ENCODE peak calls at places on chromosomes 12 and 14, in nine cellular contexts. One of them, this sample, is unnamed.

GRCh38 chr12:31510034-31510433 is 80.9 kb downstream of the DENND5B start:
- DNase-seq in NCI-H1092: no peak
- DNase-seq in activated CD4-positive, alpha-beta T cell treated with anti-CD3 and anti-CD28 coated beads, Interleukin-2, amount 50 U/mL, for 24 hours: no peak
- DNase-seq in EL: no peak
- DNase-seq in HT-29: no peak
- DNase-seq in BJ: no peak
- DNase-seq in NCI-H1694: no peak
- DNase-seq in T-cell: no peak
- DNase-seq in stimulated activated CD4-positive, alpha-beta T cell treated with anti-CD3 and anti-CD28 coated beads, Interleukin-12 subunit alpha, Interleukin-12 subunit beta, amount 100 ng/mL, for 48 hours: no peak
- DNase-seq in this sample: no peak

GRCh38 chr12:52372216-52373154 is 5.2 kb upstream of the KRT85 start:
- DNase-seq in NCI-H1092: peak; percentile 53
- DNase-seq in activated CD4-positive, alpha-beta T cell treated with anti-CD3 and anti-CD28 coated beads, Interleukin-2, amount 50 U/mL, for 24 hours: peak; percentile 26
- DNase-seq in EL: peak; percentile 75
- DNase-seq in HT-29: peak; percentile 80
- DNase-seq in BJ: peak; percentile 47
- DNase-seq in NCI-H1694: peak; percentile 81
- DNase-seq in T-cell: peak; percentile 46
- DNase-seq in stimulated activated CD4-positive, alpha-beta T cell treated with anti-CD3 and anti-CD28 coated beads, Interleukin-12 subunit alpha, Interleukin-12 subunit beta, amount 100 ng/mL, for 48 hours: peak; percentile 34
- DNase-seq in this sample: peak; percentile 67

GRCh38 chr14:97029800-97030199 is 232.6 kb downstream of the VRK1 start:
- DNase-seq in NCI-H1092: no peak
- DNase-seq in activated CD4-positive, alpha-beta T cell treated with anti-CD3 and anti-CD28 coated beads, Interleukin-2, amount 50 U/mL, for 24 hours: no peak
- DNase-seq in EL: no peak
- DNase-seq in HT-29: no peak
- DNase-seq in BJ: no peak
- DNase-seq in NCI-H1694: no peak
- DNase-seq in T-cell: no peak
- DNase-seq in stimulated activated CD4-positive, alpha-beta T cell treated with anti-CD3 and anti-CD28 coated beads, Interleukin-12 subunit alpha, Interleukin-12 subunit beta, amount 100 ng/mL, for 48 hours: no peak
- DNase-seq in this sample: no peak

GRCh38 chr12:107912421-107913004 is 138.0 kb downstream of the ASCL4 start:
- DNase-seq in NCI-H1092: no peak
- DNase-seq in activated CD4-positive, alpha-beta T cell treated with anti-CD3 and anti-CD28 coated beads, Interleukin-2, amount 50 U/mL, for 24 hours: peak; percentile 33
- DNase-seq in EL: peak; percentile 30
- DNase-seq in HT-29: peak; percentile 16
- DNase-seq in BJ: no peak
- DNase-seq in NCI-H1694: peak; percentile 48
- DNase-seq in T-cell: peak; percentile 50
- DNase-seq in stimulated activated CD4-positive, alpha-beta T cell treated with anti-CD3 and anti-CD28 coated beads, Interleukin-12 subunit alpha, Interleukin-12 subunit beta, amount 100 ng/mL, for 48 hours: peak; percentile 67
- DNase-seq in this sample: no peak

GRCh38 chr14:34111933-34112332 is 161.1 kb upstream of the EGLN3 start:
- DNase-seq in NCI-H1092: no peak
- DNase-seq in activated CD4-positive, alpha-beta T cell treated with anti-CD3 and anti-CD28 coated beads, Interleukin-2, amount 50 U/mL, for 24 hours: no peak
- DNase-seq in EL: no peak
- DNase-seq in HT-29: no peak
- DNase-seq in BJ: no peak
- DNase-seq in NCI-H1694: no peak
- DNase-seq in T-cell: no peak
- DNase-seq in stimulated activated CD4-positive, alpha-beta T cell treated with anti-CD3 and anti-CD28 coated beads, Interleukin-12 subunit alpha, Interleukin-12 subunit beta, amount 100 ng/mL, for 48 hours: no peak
- DNase-seq in this sample: no peak

GRCh38 chr14:51298895-51299294 is 58.8 kb downstream of the TMX1 start:
- DNase-seq in NCI-H1092: no peak
- DNase-seq in activated CD4-positive, alpha-beta T cell treated with anti-CD3 and anti-CD28 coated beads, Interleukin-2, amount 50 U/mL, for 24 hours: no peak
- DNase-seq in EL: peak; percentile 52
- DNase-seq in HT-29: no peak
- DNase-seq in BJ: no peak
- DNase-seq in NCI-H1694: no peak
- DNase-seq in T-cell: no peak
- DNase-seq in stimulated activated CD4-positive, alpha-beta T cell treated with anti-CD3 and anti-CD28 coated beads, Interleukin-12 subunit alpha, Interleukin-12 subunit beta, amount 100 ng/mL, for 48 hours: no peak
- DNase-seq in this sample: no peak

GRCh38 chr14:91325211-91325610 is 80.7 kb upstream of the GPR68 start:
- DNase-seq in NCI-H1092: no peak
- DNase-seq in activated CD4-positive, alpha-beta T cell treated with anti-CD3 and anti-CD28 coated beads, Interleukin-2, amount 50 U/mL, for 24 hours: no peak
- DNase-seq in EL: no peak
- DNase-seq in HT-29: no peak
- DNase-seq in BJ: no peak
- DNase-seq in NCI-H1694: no peak
- DNase-seq in T-cell: peak; percentile 37
- DNase-seq in stimulated activated CD4-positive, alpha-beta T cell treated with anti-CD3 and anti-CD28 coated beads, Interleukin-12 subunit alpha, Interleukin-12 subunit beta, amount 100 ng/mL, for 48 hours: no peak
- DNase-seq in this sample: no peak

GRCh38 chr12:112386726-112387125 is 4.5 kb upstream of the HECTD4 start:
- DNase-seq in NCI-H1092: no peak
- DNase-seq in activated CD4-positive, alpha-beta T cell treated with anti-CD3 and anti-CD28 coated beads, Interleukin-2, amount 50 U/mL, for 24 hours: no peak
- DNase-seq in EL: no peak
- DNase-seq in HT-29: no peak
- DNase-seq in BJ: no peak
- DNase-seq in NCI-H1694: no peak
- DNase-seq in T-cell: no peak
- DNase-seq in stimulated activated CD4-positive, alpha-beta T cell treated with anti-CD3 and anti-CD28 coated beads, Interleukin-12 subunit alpha, Interleukin-12 subunit beta, amount 100 ng/mL, for 48 hours: no peak
- DNase-seq in this sample: no peak

GRCh38 chr14:96352708-96353107 is 10.4 kb downstream of the ATG2B start:
- DNase-seq in NCI-H1092: no peak
- DNase-seq in activated CD4-positive, alpha-beta T cell treated with anti-CD3 and anti-CD28 coated beads, Interleukin-2, amount 50 U/mL, for 24 hours: no peak
- DNase-seq in EL: peak; percentile 18
- DNase-seq in HT-29: no peak
- DNase-seq in BJ: no peak
- DNase-seq in NCI-H1694: no peak
- DNase-seq in T-cell: no peak
- DNase-seq in stimulated activated CD4-positive, alpha-beta T cell treated with anti-CD3 and anti-CD28 coated beads, Interleukin-12 subunit alpha, Interleukin-12 subunit beta, amount 100 ng/mL, for 48 hours: no peak
- DNase-seq in this sample: no peak